ENCODE peak calls at places on chromosomes 2 and 18, in four cellular contexts. O, W, U and G are unnamed samples.

GRCh38 chr18:9474983-9475642 is at the start of gene RALBP1:
- DNase-seq in O (peak), W (peak), U (peak), G (peak)

GRCh38 chr2:58140508-58141072 is 94.0 kb downstream of the VRK2 start:
- DNase-seq in O (peak), W (no peak), U (no peak), G (no peak)

GRCh38 chr2:102795641-102796040 is 33.8 kb downstream of the TMEM182 start:
- DNase-seq in O (no peak), W (no peak), U (no peak), G (no peak)

GRCh38 chr18:49728542-49728941 is 84.8 kb downstream of the ACAA2 start:
- DNase-seq in O (no peak), W (peak), U (no peak), G (peak)

GRCh38 chr18:23337599-23338444 is 115.3 kb upstream of the RIOK3 start:
- DNase-seq in O (no peak), W (no peak), U (peak), G (no peak)

GRCh38 chr2:189659734-189660133 is 1.5 kb upstream of the ASNSD1 start:
- DNase-seq in O (no peak), W (no peak), U (peak), G (no peak)

GRCh38 chr2:20225294-20226151 is 593 bp upstream of the SDC1 start:
- DNase-seq in O (no peak), W (peak), U (peak), G (peak)

GRCh38 chr2:121349721-121350401 is 64.9 kb upstream of the TFCP2L1 start:
- DNase-seq in O (no peak), W (no peak), U (no peak), G (no peak)

GRCh38 chr18:49612515-49613033 is 50.7 kb downstream of the LIPG start:
- DNase-seq in O (no peak), W (no peak), U (no peak), G (no peak)

GRCh38 chr2:12074884-12075217 is 328.4 kb downstream of the LPIN1 start:
- DNase-seq in O (no peak), W (no peak), U (no peak), G (no peak)